ENCODE peak calls at places on chromosomes 6 and 20, in ten cellular contexts. Y, G, B, X, Q, F, H, V, A and D are unnamed samples.
A peak's percentile ranks its signal among the peaks of the same experiment; 100 is the strongest.

GRCh38 chr6:151690303-151690702 is 117.2 kb upstream of the ESR1 start:
- DNase-seq in X (no peak), Y (no peak), V (no peak), H (no peak), A (no peak), F (no peak), G (no peak), Q (no peak), B (no peak), D (no peak)

GRCh38 chr6:52535711-52536423 is 41.0 kb downstream of the TRAM2 start:
- DNase-seq in H (no peak), X (no peak), Q (no peak), A (no peak), B (no peak), F (no peak), V (no peak), Y (no peak), G (no peak), D (no peak)

GRCh38 chr20:60729119-60729900 is 522.8 kb upstream of the CDH4 start:
- DNase-seq in V (no peak), Y (no peak), G (no peak), A (peak; percentile 26), X (no peak), Q (no peak), B (no peak), F (no peak), H (no peak), D (no peak)

GRCh38 chr20:46210672-46211330 is 92.7 kb downstream of the CD40 start:
- DNase-seq in F (no peak), G (no peak), A (no peak), H (no peak), X (no peak), V (no peak), B (no peak), Y (no peak), Q (no peak), D (no peak)

GRCh38 chr6:46490425-46491200 is 636 bp downstream of the RCAN2 start:
- DNase-seq in H (peak; percentile 44), V (no peak), B (no peak), G (peak; percentile 4), Q (no peak), A (peak; percentile 74), Y (peak; percentile 42), X (no peak), F (peak; percentile 77), D (no peak)

GRCh38 chr6:88804701-88805100 is 158.7 kb downstream of the RNGTT start:
- DNase-seq in H (no peak), F (no peak), V (no peak), B (no peak), Y (no peak), Q (no peak), X (no peak), G (no peak), A (no peak), D (no peak)

GRCh38 chr6:13331516-13332348 is 3.4 kb upstream of the TBC1D7 start:
- DNase-seq in V (no peak), A (no peak), Q (no peak), G (peak; percentile 18), F (no peak), H (no peak), X (no peak), Y (peak; percentile 7), B (peak; percentile 16), D (no peak)

GRCh38 chr20:44342240-44342639 is 5.4 kb downstream of the R3HDML start:
- DNase-seq in G (no peak), X (no peak), V (no peak), B (no peak), Q (no peak), F (no peak), A (no peak), H (no peak), Y (no peak), D (no peak)

GRCh38 chr6:32047539-32047854 is 9.3 kb downstream of the CYP21A2 start:
- DNase-seq in F (no peak), A (no peak), H (no peak), Y (no peak), B (no peak), Q (no peak), X (no peak), V (no peak), G (no peak), D (no peak)

GRCh38 chr6:105550961-105551625 is 148.2 kb upstream of the PREP start:
- DNase-seq in A (no peak), Y (no peak), X (no peak), G (no peak), B (no peak), H (no peak), V (no peak), Q (no peak), F (no peak), D (no peak)

GRCh38 chr6:107237992-107238660 is 122.8 kb upstream of the BEND3 start:
- DNase-seq in A (no peak), V (no peak), Y (no peak), X (no peak), F (no peak), B (no peak), H (no peak), Q (no peak), G (no peak), D (no peak)

GRCh38 chr6:26394289-26394688 is 7.8 kb upstream of the BTN3A1 start:
- DNase-seq in G (peak; percentile 29), Q (no peak), H (no peak), Y (no peak), V (no peak), B (no peak), X (no peak), A (no peak), F (no peak), D (no peak)

GRCh38 chr6:51842066-51842465 is 245.3 kb downstream of the PKHD1 start:
- DNase-seq in V (no peak), H (no peak), A (no peak), Q (no peak), G (no peak), B (no peak), F (no peak), X (no peak), Y (no peak), D (no peak)

GRCh38 chr20:20010639-20011500 is 6.3 kb upstream of the NAA20 start:
- DNase-seq in A (no peak), Q (no peak), G (peak; percentile 41), H (no peak), V (no peak), B (peak; percentile 71), X (no peak), Y (no peak), F (no peak), D (no peak)

GRCh38 chr6:74632196-74632595 is 573.7 kb downstream of the COL12A1 start:
- DNase-seq in H (no peak), V (no peak), B (no peak), G (no peak), F (no peak), Y (no peak), X (no peak), Q (no peak), A (no peak), D (no peak)